ENCODE peak calls at places on chromosomes 12 and 14, in ten cellular contexts. S is islet precursor cell; G is NCI-H1417; Z is HT1080; K is BE2C; U is GF-D8; D is GM13977; F is NCI-H82; V is stimulated activated CD4-positive, alpha-beta T cell treated with anti-CD3 and anti-CD28 coated beads, TNF-alpha, amount 100 ng/mL, for 48 hours; W is NCI-H1694. L is an unnamed sample.
A peak's percentile ranks its signal among the peaks of the same experiment; 100 is the strongest.

GRCh38 chr14:36863271-36863670 is 201.6 kb downstream of the PAX9 start:
- DNase-seq in D (no peak), F (no peak), V (no peak), K (no peak), S (no peak), U (no peak), G (no peak), Z (no peak), W (no peak), L (no peak)

GRCh38 chr12:111546758-111547383 is 52.2 kb downstream of the ATXN2 start:
- DNase-seq in V (no peak), K (no peak), Z (no peak), F (no peak), U (no peak), W (no peak), G (no peak), S (no peak), D (peak; percentile 23), L (no peak)

GRCh38 chr12:124517260-124518050 is 50.0 kb downstream of the NCOR2 start:
- DNase-seq in D (no peak), K (peak; percentile 94), F (no peak), V (no peak), G (peak; percentile 97), W (peak; percentile 83), S (no peak), U (no peak), Z (peak; percentile 54), L (peak; percentile 53)

GRCh38 chr12:11092128-11092527 is at the start of gene TAS2R43:
- DNase-seq in F (no peak), K (no peak), G (no peak), W (no peak), D (no peak), Z (no peak), S (no peak), U (no peak), V (no peak), L (no peak)

GRCh38 chr12:32390572-32391219 is 8.7 kb upstream of the FGD4 start:
- DNase-seq in S (no peak), V (no peak), G (peak; percentile 78), D (no peak), U (no peak), Z (no peak), F (peak; percentile 36), K (no peak), W (no peak), L (no peak)

GRCh38 chr12:131007031-131007793 is 53.5 kb downstream of the ADGRD1 start:
- DNase-seq in F (no peak), Z (no peak), G (no peak), U (no peak), W (no peak), S (no peak), K (peak; percentile 87), D (no peak), V (no peak), L (no peak)

GRCh38 chr12:34400423-34400881 is 378.2 kb downstream of the ALG10 start:
- DNase-seq in K (peak; percentile 0), D (peak; percentile 2), F (no peak), S (peak; percentile 32), W (no peak), G (no peak), U (no peak), Z (no peak), V (no peak), L (no peak)

GRCh38 chr14:69703047-69704046 is 63.6 kb upstream of the SRSF5 start:
- DNase-seq in U (peak; percentile 75), V (no peak), Z (no peak), G (no peak), D (no peak), S (no peak), F (no peak), W (no peak), K (no peak), L (no peak)

GRCh38 chr12:111342376-111342775 is 26.5 kb downstream of the PHETA1 start:
- DNase-seq in W (no peak), F (no peak), U (no peak), Z (no peak), D (no peak), K (no peak), V (no peak), S (no peak), G (no peak), L (no peak)

GRCh38 chr12:49044660-49045059 is 15.9 kb downstream of the KMT2D start:
- DNase-seq in U (no peak), V (no peak), G (no peak), D (no peak), F (no peak), Z (no peak), S (no peak), K (no peak), W (no peak), L (no peak)

GRCh38 chr12:16294589-16294988 is 17.1 kb upstream of the SLC15A5 start:
- DNase-seq in S (no peak), U (no peak), K (no peak), G (no peak), V (no peak), F (no peak), Z (no peak), D (no peak), W (no peak), L (no peak)

GRCh38 chr12:83465632-83466031 is 778.9 kb downstream of the TMTC2 start:
- DNase-seq in F (no peak), Z (no peak), G (no peak), D (no peak), K (no peak), V (no peak), S (no peak), W (no peak), U (no peak), L (no peak)

GRCh38 chr12:9925746-9926393 is 6.3 kb downstream of the CLEC2A start:
- DNase-seq in G (peak; percentile 57), K (no peak), S (no peak), U (no peak), W (no peak), F (peak; percentile 73), V (no peak), Z (peak; percentile 17), D (no peak), L (peak; percentile 28)

GRCh38 chr12:109594566-109595317 is 21.1 kb downstream of the MVK start:
- DNase-seq in D (no peak), S (no peak), V (no peak), Z (no peak), G (no peak), W (no peak), U (no peak), K (no peak), F (peak; percentile 24), L (no peak)

GRCh38 chr12:96153131-96153724 is 40.9 kb upstream of the ELK3 start:
- DNase-seq in G (no peak), W (no peak), S (no peak), U (no peak), F (no peak), Z (no peak), K (no peak), V (no peak), D (no peak), L (no peak)

GRCh38 chr12:1518763-1519516 is 75.4 kb downstream of the FBXL14 start:
- DNase-seq in V (no peak), Z (peak; percentile 93), D (no peak), K (no peak), U (no peak), F (no peak), G (peak; percentile 86), W (no peak), S (peak; percentile 77), L (no peak)

GRCh38 chr14:99479160-99479902 is 1.3 kb downstream of the SETD3 start:
- DNase-seq in S (no peak), G (no peak), D (no peak), K (no peak), Z (no peak), F (peak; percentile 10), U (no peak), W (no peak), V (no peak), L (no peak)

GRCh38 chr12:49622501-49623141 is 740 bp upstream of the PRPF40B start:
- DNase-seq in G (peak; percentile 70), Z (peak; percentile 59), K (peak; percentile 35), S (peak; percentile 76), F (peak; percentile 67), U (no peak), D (peak; percentile 73), W (peak; percentile 39), V (peak; percentile 21), L (no peak)

GRCh38 chr14:35159742-35160409 is 37.5 kb downstream of the PRORP start:
- DNase-seq in U (no peak), G (no peak), W (no peak), Z (peak; percentile 92), S (no peak), F (no peak), D (no peak), V (no peak), K (no peak), L (peak; percentile 65)

L was measured in COLO829.